ENCODE peak calls at places on chromosome 19, in nine cellular contexts. H, N, G, C, W, X, O, U and E are unnamed samples.

GRCh38 chr19:47670736-47671135 is 42.5 kb upstream of the EHD2 start:
- DNase-seq in H (no peak), N (no peak), O (no peak), W (no peak), U (no peak), G (no peak), C (no peak), X (no peak), E (no peak)

GRCh38 chr19:10392120-10392519 is 11.2 kb downstream of the CDC37 start:
- DNase-seq in C (no peak), G (no peak), W (no peak), X (no peak), H (no peak), N (no peak), U (no peak), O (no peak), E (no peak)

GRCh38 chr19:49890349-49891311 is 6.1 kb downstream of the IL4I1 start:
- DNase-seq in C (no peak), W (peak; percentile 33), U (no peak), G (no peak), O (no peak), X (no peak), H (no peak), N (no peak), E (peak; percentile 52)

GRCh38 chr19:55419624-55420236 is 12.1 kb upstream of the UBE2S start:
- DNase-seq in U (no peak), N (no peak), G (no peak), C (no peak), H (no peak), X (no peak), W (no peak), O (no peak), E (no peak)

GRCh38 chr19:49690656-49691242 is at the start of gene CPT1C:
- DNase-seq in H (peak; percentile 85), C (peak; percentile 74), O (peak; percentile 82), U (peak; percentile 79), W (peak; percentile 60), X (no peak), N (peak; percentile 73), G (no peak), E (peak; percentile 77)

GRCh38 chr19:40666803-40667438 is 23.5 kb downstream of the NUMBL start:
- DNase-seq in G (no peak), W (no peak), C (no peak), H (no peak), N (no peak), O (no peak), U (no peak), X (no peak), E (no peak)

GRCh38 chr19:50276370-50277063 is 52.7 kb downstream of the KCNC3 start:
- DNase-seq in C (no peak), U (no peak), H (no peak), O (no peak), N (no peak), X (no peak), W (no peak), G (no peak), E (no peak)

GRCh38 chr19:44824758-44825157 is 15.9 kb downstream of the BCAM start:
- DNase-seq in G (no peak), U (no peak), C (no peak), X (no peak), O (no peak), H (no peak), W (no peak), N (no peak), E (no peak)

GRCh38 chr19:33878912-33879810 is 82.5 kb downstream of the KCTD15 start:
- DNase-seq in O (no peak), W (no peak), H (no peak), G (no peak), C (no peak), N (no peak), U (no peak), X (no peak), E (no peak)

GRCh38 chr19:45346449-45346848 is 5.9 kb downstream of the KLC3 start:
- DNase-seq in N (no peak), H (no peak), O (no peak), W (no peak), C (no peak), X (no peak), G (no peak), U (no peak), E (peak; percentile 39)

GRCh38 chr19:56133858-56134654 is 7.0 kb upstream of the ZNF444 start:
- DNase-seq in H (no peak), X (no peak), N (no peak), W (no peak), U (peak; percentile 17), O (no peak), G (no peak), C (no peak), E (no peak)

GRCh38 chr19:19464339-19465098 is 50.8 kb downstream of the TSSK6 start:
- DNase-seq in C (no peak), X (no peak), G (no peak), H (no peak), U (peak; percentile 73), O (no peak), N (peak; percentile 78), W (peak; percentile 81), E (peak; percentile 35)

GRCh38 chr19:47633516-47633915 is 24.6 kb downstream of the BICRA start:
- DNase-seq in C (no peak), W (peak; percentile 95), O (no peak), U (no peak), N (no peak), H (no peak), X (no peak), G (no peak), E (no peak)

GRCh38 chr19:29650988-29651387 is 14.3 kb upstream of the PLEKHF1 start:
- DNase-seq in O (no peak), N (no peak), C (no peak), W (no peak), H (no peak), G (no peak), X (no peak), U (no peak), E (no peak)

GRCh38 chr19:55454787-55455243 is 6.6 kb downstream of the ISOC2 start:
- DNase-seq in X (no peak), G (no peak), C (no peak), O (peak; percentile 43), U (peak; percentile 22), H (no peak), W (no peak), N (peak; percentile 25), E (peak; percentile 26)

GRCh38 chr19:36771275-36772231 is 1.1 kb downstream of the ZNF850 start:
- DNase-seq in X (no peak), C (peak; percentile 62), H (peak; percentile 68), N (peak; percentile 89), U (peak; percentile 87), O (peak; percentile 48), G (peak; percentile 35), W (peak; percentile 66), E (peak; percentile 86)

GRCh38 chr19:36773223-36773579 is 594 bp upstream of the ZNF850 start:
- DNase-seq in H (no peak), O (no peak), G (no peak), X (no peak), U (no peak), N (no peak), C (no peak), W (no peak), E (no peak)

GRCh38 chr19:36775768-36776167 is 3.2 kb upstream of the ZNF850 start:
- DNase-seq in U (no peak), C (no peak), O (peak; percentile 57), H (peak; percentile 32), G (no peak), W (no peak), X (no peak), N (no peak), E (peak; percentile 44)

GRCh38 chr19:36772341-36773222 is at the start of gene ZNF850:
- DNase-seq in G (peak; percentile 80), W (peak; percentile 82), N (peak; percentile 96), U (peak; percentile 92), O (peak; percentile 96), C (peak; percentile 91), H (peak; percentile 92), X (peak; percentile 50), E (peak; percentile 92)
- TF ChIP-seq CTCF in G (no peak), W (no peak), N (no peak), U (no peak), O (no peak), C (no peak), H (no peak), X (no peak), E (no peak)

GRCh38 chr19:7199613-7200533 is 94.3 kb downstream of the INSR start:
- DNase-seq in O (no peak), C (no peak), X (no peak), H (no peak), N (no peak), G (no peak), U (peak; percentile 17), W (no peak), E (peak; percentile 14)

GRCh38 chr19:7194566-7194965 is 99.6 kb downstream of the INSR start:
- DNase-seq in N (no peak), G (no peak), C (no peak), U (no peak), W (no peak), X (no peak), H (no peak), O (no peak), E (no peak)

GRCh38 chr19:7197169-7197759 is 97.0 kb downstream of the INSR start:
- DNase-seq in N (peak; percentile 95), H (peak; percentile 94), U (peak; percentile 96), W (peak; percentile 78), X (peak; percentile 63), O (peak; percentile 89), G (peak; percentile 94), C (peak; percentile 91), E (peak; percentile 96)

GRCh38 chr19:7197760-7198696 is 96.2 kb downstream of the INSR start:
- DNase-seq in G (peak; percentile 59), H (peak; percentile 94), C (peak; percentile 79), U (peak; percentile 94), N (peak; percentile 94), X (peak; percentile 43), W (peak; percentile 54), O (peak; percentile 93), E (peak; percentile 96)

GRCh38 chr19:7196721-7197168 is 97.5 kb downstream of the INSR start:
- DNase-seq in G (peak; percentile 8), H (no peak), W (no peak), X (no peak), C (no peak), O (no peak), U (no peak), N (peak; percentile 59), E (peak; percentile 47)
- H3K4me3 ChIP-seq in G (peak overlapping the region; percentile 85), H (peak overlapping the region; percentile 20), W (no peak overlapping the region), X (peak overlapping the region; percentile 40), C (peak overlapping the region; percentile 58), O (no peak overlapping the region), U (peak overlapping the region; percentile 37), N (no peak overlapping the region), E (peak overlapping the region; percentile 45)

GRCh38 chr19:51503891-51504290 is 2.3 kb upstream of the SIGLEC12 start:
- DNase-seq in H (no peak), G (no peak), O (no peak), N (no peak), W (no peak), U (no peak), C (no peak), X (no peak), E (no peak)
- TF ChIP-seq CTCF in H (no peak), G (no peak), O (no peak), N (no peak), W (no peak), U (no peak), C (no peak), X (no peak), E (no peak)

DNA sequence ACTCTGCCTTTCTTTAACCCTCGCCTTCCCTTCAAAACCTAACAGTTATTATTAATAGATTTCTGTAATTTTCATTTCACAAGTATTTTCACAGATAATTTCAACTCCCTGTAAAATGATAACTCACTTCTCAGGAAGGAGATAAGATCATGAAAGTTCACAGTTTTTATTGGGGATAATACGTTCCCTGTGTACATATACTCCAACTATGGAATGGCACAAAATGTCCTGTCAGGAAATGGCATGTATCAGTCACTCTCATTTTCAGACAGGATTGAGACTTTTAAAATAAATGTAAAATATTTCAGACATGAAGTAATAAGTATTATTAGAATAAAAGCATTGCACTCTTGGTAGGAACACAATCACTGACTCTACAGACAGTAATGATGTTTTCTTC is 932 bp upstream of the TRAPPC2B start:
- DNase-seq in N (no peak), X (no peak), U (no peak), W (no peak), H (no peak), O (no peak), G (no peak), C (no peak), E (no peak)
- H3K4me3 ChIP-seq in N (peak overlapping the region; percentile 67), X (peak overlapping the region; percentile 48), U (peak overlapping the region; percentile 54), W (peak overlapping the region; percentile 58), H (no peak overlapping the region), O (no peak overlapping the region), G (peak overlapping the region; percentile 95), C (peak overlapping the region; percentile 82), E (peak overlapping the region; percentile 73)